ENCODE peak calls at places on chromosomes 13 and 19, in seven cellular contexts. O is CD8-positive, alpha-beta T cell; W is uterus; C is CD4-positive, alpha-beta T cell; K is testis; S is neural crest cell; T is BJ. A is an unnamed sample.

GRCh38 chr19:14563989-14564650 is 7.7 kb downstream of the NDUFB7 start:
- DNase-seq in O (no peak), W (no peak), K (peak), S (no peak), T (no peak), C (peak), A (peak)

GRCh38 chr19:6250909-6251308 is 28.9 kb downstream of the MLLT1 start:
- DNase-seq in W (no peak), K (no peak), C (no peak), T (no peak), S (no peak), O (no peak), A (no peak)

GRCh38 chr13:25945596-25945995 is 106.2 kb downstream of the SHISA2 start:
- DNase-seq in S (no peak), W (no peak), K (no peak), C (no peak), T (no peak), O (no peak), A (no peak)

GRCh38 chr19:14073232-14073924 is 792 bp downstream of the MISP3 start:
- DNase-seq in O (peak), T (no peak), S (peak), W (peak), K (peak), C (peak), A (no peak)

GRCh38 chr19:58568731-58569130 is 4.4 kb downstream of the MZF1 start:
- DNase-seq in C (no peak), S (no peak), K (no peak), W (peak), T (no peak), O (no peak), A (no peak)

GRCh38 chr13:98581971-98582702 is 5.2 kb upstream of the STK24 start:
- DNase-seq in W (no peak), T (no peak), S (no peak), C (no peak), O (no peak), K (no peak), A (no peak)

GRCh38 chr13:102367836-102368235 is 34.0 kb downstream of the FGF14 start:
- DNase-seq in W (no peak), K (no peak), O (no peak), C (no peak), T (no peak), S (no peak), A (no peak)

GRCh38 chr13:67148219-67148583 is 81.9 kb downstream of the PCDH9 start:
- DNase-seq in S (no peak), T (peak), W (no peak), K (no peak), O (no peak), C (no peak), A (no peak)

GRCh38 chr13:64429691-64430090 is 2800.4 kb downstream of the PCDH9 start:
- DNase-seq in O (no peak), C (no peak), T (no peak), K (no peak), S (no peak), W (no peak), A (no peak)

GRCh38 chr13:66656050-66656449 is 574.1 kb downstream of the PCDH9 start:
- DNase-seq in K (no peak), C (no peak), O (no peak), S (no peak), T (no peak), W (no peak), A (no peak)

GRCh38 chr19:32919365-32919764 is 49.8 kb upstream of the SLC7A9 start:
- DNase-seq in W (no peak), C (no peak), T (no peak), K (no peak), S (no peak), O (no peak), A (no peak)
- TF ChIP-seq CTCF in W (no peak), C (no peak), T (no peak), K (no peak), S (no peak), O (no peak), A (no peak)

GRCh38 chr19:5091576-5092215 is 122.8 kb downstream of the KDM4B start:
- DNase-seq in W (peak), K (no peak), S (no peak), T (no peak), C (no peak), O (no peak), A (peak)

GRCh38 chr19:5092444-5092843 is 123.5 kb downstream of the KDM4B start:
- DNase-seq in O (no peak), S (no peak), K (no peak), T (no peak), W (no peak), C (no peak), A (no peak)

GRCh38 chr19:5090465-5090779 is 121.5 kb downstream of the KDM4B start:
- DNase-seq in K (no peak), S (no peak), C (no peak), O (no peak), W (no peak), T (no peak), A (no peak)

GRCh38 chr19:5089283-5089682 is 120.4 kb downstream of the KDM4B start:
- DNase-seq in W (no peak), K (no peak), T (no peak), S (no peak), O (no peak), C (no peak), A (no peak)

DNA sequence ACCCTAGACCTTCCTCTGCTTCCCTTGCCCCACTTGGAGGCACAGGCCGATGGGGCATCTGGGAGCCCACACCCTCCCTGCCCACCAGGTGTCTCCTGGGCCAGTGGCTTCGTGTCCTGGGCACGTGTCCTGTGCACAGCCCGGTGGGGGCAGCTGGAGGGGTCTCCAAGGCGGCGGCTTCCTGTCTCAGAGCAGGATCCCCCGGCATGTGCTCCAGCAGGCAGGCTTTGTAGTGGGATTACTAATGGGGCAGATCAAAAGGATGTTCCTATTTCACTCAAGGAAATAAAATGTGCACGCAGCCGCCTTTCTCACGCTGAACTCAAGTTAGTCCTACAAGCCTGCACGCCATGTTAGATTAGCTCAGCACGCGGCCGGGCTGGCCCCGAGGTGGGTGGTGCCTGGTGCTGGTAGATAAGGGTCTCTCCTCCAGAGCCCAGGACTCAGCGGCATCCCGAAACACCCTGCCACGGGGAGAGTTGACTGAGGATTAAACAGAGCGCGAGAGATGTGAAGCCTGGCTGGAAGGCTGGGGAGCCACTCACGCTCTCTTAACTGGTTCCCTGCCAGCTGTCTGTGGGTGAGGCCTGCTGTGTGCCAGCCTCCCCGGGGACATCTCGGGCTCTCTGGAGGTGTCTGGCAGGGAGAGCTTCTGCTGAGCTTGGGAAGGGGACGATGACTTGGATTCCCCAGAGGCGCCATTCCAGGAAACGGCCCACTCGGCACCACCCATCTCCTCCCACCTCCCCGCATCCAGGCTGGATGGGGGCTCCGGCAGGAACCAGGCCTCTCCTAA is 122.1 kb downstream of the KDM4B start:
- DNase-seq in T (peak), W (peak), O (no peak), S (no peak), K (peak), C (no peak), A (peak)
- TF ChIP-seq CTCF in T (peak), W (no peak), O (no peak), S (no peak), K (no peak), C (no peak), A (no peak)

GRCh38 chr19:34692541-34692940 is 15.1 kb downstream of the ZNF302 start:
- DNase-seq in T (no peak), C (no peak), S (no peak), O (no peak), K (no peak), W (no peak), A (no peak)
- TF ChIP-seq CTCF in T (no peak), C (no peak), S (no peak), O (no peak), K (no peak), W (no peak), A (no peak)

GRCh38 chr13:79477968-79478367 is 3.0 kb upstream of the NDFIP2 start:
- DNase-seq in C (no peak), T (no peak), S (no peak), W (no peak), O (no peak), K (no peak), A (no peak)
- TF ChIP-seq CTCF in C (no peak), T (no peak), S (no peak), W (no peak), O (no peak), K (no peak), A (no peak)

DNA sequence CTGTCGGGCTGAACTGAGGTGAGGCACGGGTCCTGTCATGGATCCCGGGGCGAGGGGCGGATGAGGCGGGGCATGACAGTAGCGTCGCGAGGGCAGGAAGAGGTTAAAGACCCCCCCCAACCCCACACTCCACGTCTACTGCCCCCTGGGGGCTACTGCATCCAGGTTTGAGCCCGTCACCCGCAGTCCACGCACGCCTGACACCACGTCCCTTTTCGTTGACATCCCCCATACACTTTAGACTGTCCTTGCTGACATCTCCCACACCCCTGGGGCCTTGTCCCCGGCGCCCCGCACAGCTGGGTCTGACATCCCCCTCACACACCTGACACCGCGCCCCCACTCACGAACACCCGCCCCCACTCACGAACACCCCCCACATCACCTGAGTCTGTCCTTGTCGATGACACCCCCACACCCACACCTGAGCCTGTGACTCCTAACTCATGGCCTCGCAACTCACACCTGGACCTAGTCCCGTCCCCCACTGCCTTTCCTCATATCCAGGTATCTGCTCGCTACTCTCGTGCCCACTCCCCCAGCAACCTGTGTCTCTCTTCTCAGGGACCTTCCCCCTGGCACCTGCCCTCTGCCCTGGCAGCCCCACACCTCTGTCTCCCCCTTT is 416 bp downstream of the SLC25A42 start:
- DNase-seq in W (no peak), C (no peak), O (no peak), T (no peak), S (no peak), K (peak), A (peak)
- TF ChIP-seq CTCF in W (peak), C (no peak), O (peak), T (peak), S (peak), K (no peak), A (peak)

GRCh38 chr19:38420935-38421334 is 5.1 kb downstream of the RASGRP4 start:
- DNase-seq in C (no peak), S (no peak), T (no peak), O (no peak), W (no peak), K (no peak), A (no peak)

GRCh38 chr19:38413416-38413815 is 10.5 kb downstream of the FAM98C start:
- DNase-seq in S (no peak), O (no peak), T (no peak), W (no peak), C (no peak), K (no peak), A (no peak)

GRCh38 chr19:38421856-38422255 is 4.2 kb downstream of the RASGRP4 start:
- DNase-seq in C (no peak), K (no peak), W (no peak), O (no peak), S (no peak), T (no peak), A (no peak)

GRCh38 chr19:38417146-38417543 is 8.9 kb downstream of the RASGRP4 start:
- DNase-seq in O (no peak), K (no peak), W (no peak), S (no peak), T (no peak), C (no peak), A (no peak)

GRCh38 chr19:38417544-38418506 is 8.2 kb downstream of the RASGRP4 start:
- DNase-seq in W (peak), C (no peak), O (no peak), K (peak), S (peak), T (no peak), A (no peak)
- TF ChIP-seq CTCF in W (no peak), C (no peak), O (no peak), K (no peak), S (peak), T (no peak), A (no peak)

DNA sequence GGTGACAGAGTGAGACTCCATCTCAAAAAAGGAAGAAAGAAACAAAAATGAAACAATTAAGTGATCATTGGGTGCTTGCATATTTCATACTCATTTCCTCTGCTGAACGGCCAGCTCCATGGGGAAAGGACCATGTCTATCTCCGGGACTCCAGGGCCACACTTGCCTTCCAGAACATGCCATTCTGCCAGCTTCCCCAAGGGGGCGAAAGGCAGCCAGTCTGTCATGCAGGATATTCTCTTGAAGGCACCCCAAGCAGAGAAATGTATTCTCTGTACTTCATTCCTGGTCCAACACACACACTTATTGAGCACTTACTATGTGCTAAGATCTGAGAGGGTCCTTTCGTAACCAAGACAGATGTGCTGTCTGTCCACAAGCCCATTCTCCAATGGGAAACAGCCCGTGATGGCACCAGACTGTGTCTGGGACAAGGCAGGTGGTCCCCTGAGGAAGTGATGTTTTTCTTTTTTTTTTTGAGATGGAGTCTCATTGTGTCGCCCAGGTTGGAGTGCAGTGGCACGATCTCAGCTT is 10.2 kb upstream of the CARM1 start:
- DNase-seq in K (peak), S (peak), T (no peak), O (no peak), W (no peak), C (no peak), A (no peak)
- TF ChIP-seq CTCF in K (no peak), S (peak), T (peak), O (no peak), W (no peak), C (peak), A (peak)

GRCh38 chr13:38866649-38867048 is 124.0 kb downstream of the STOML3 start:
- DNase-seq in W (no peak), K (no peak), C (no peak), O (no peak), S (no peak), T (no peak), A (no peak)
- TF ChIP-seq CTCF in W (no peak), K (no peak), C (no peak), O (no peak), S (no peak), T (no peak), A (peak)

GRCh38 chr19:16715613-16716012 is 4.0 kb upstream of the NWD1 start:
- DNase-seq in C (no peak), T (no peak), W (no peak), K (no peak), S (no peak), O (no peak), A (no peak)

GRCh38 chr19:16714702-16715294 is 4.8 kb upstream of the NWD1 start:
- DNase-seq in K (peak), T (no peak), W (no peak), C (peak), S (peak), O (no peak), A (no peak)
- TF ChIP-seq CTCF in K (peak), T (peak), W (peak), C (peak), S (peak), O (peak), A (peak)

DNA sequence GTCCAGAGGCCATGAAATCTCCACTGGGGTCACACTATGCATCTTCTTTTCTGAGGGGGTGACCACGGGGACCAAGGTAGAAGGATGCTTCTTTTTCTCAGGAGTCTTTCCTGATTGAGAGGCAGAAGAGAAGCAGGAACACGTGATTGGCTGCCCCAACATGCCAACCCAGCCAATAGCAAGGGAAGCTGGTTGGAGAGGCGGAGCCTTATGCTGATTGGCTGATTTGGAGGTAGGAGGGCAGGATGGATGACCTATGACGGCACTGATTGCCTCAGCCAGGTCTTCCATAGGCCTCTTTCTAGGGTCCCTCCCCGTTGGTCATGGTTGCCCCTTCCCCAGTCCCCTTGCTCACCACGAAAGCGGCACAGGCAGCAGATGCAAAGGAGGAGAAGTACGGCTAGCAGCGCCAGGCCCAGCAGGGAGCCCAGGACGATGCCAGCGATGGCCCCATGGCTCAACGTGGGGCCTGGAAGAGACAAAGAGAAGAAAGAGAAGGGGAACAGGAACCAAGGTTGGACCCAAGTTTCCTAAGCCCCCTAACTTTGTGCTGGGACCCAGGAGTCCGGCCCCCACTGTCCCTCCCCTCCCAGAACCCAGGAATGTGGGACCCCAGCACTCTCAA is 8.0 kb downstream of the VSIG10L start:
- DNase-seq in C (no peak), W (no peak), O (no peak), T (no peak), S (no peak), K (peak), A (no peak)
- TF ChIP-seq CTCF in C (no peak), W (no peak), O (no peak), T (no peak), S (no peak), K (no peak), A (no peak)

A was measured in D721Med.